ENCODE peak calls at places on chromosomes 11 and 22, in six cellular contexts. P, G, Q, S, J and W are unnamed samples.

GRCh38 chr22:30265851-30266444 is 703 bp downstream of the OSM start:
- DNase-seq in P (no peak), G (peak; percentile 77), S (no peak), J (no peak), Q (no peak), W (peak; percentile 89)

GRCh38 chr22:30717331-30717921 is 22.8 kb downstream of the OSBP2 start:
- DNase-seq in S (no peak), Q (no peak), J (no peak), P (peak; percentile 90), G (no peak), W (no peak)

GRCh38 chr11:66045177-66045639 is 3.8 kb downstream of the GAL3ST3 start:
- DNase-seq in J (peak; percentile 67), Q (no peak), G (peak; percentile 82), P (peak; percentile 70), S (peak; percentile 95), W (peak; percentile 79)

GRCh38 chr11:112128483-112129121 is 35.3 kb downstream of the IL18 start:
- DNase-seq in Q (no peak), G (peak; percentile 70), J (peak; percentile 21), S (no peak), P (peak; percentile 85), W (no peak)

GRCh38 chr22:26740253-26740652 is 82.9 kb downstream of the MIAT start:
- DNase-seq in S (peak; percentile 31), P (no peak), Q (no peak), J (no peak), G (no peak), W (no peak)

GRCh38 chr11:2579315-2580060 is 120.3 kb downstream of the KCNQ1OT1 start:
- DNase-seq in Q (no peak), S (peak; percentile 32), P (no peak), J (peak; percentile 15), G (peak; percentile 34), W (no peak)

GRCh38 chr11:61898247-61898582 is 6.9 kb upstream of the FADS3 start:
- DNase-seq in S (no peak), Q (no peak), G (no peak), P (no peak), J (peak; percentile 40), W (no peak)

GRCh38 chr22:37313376-37314314 is 31.3 kb downstream of the CYTH4 start:
- DNase-seq in G (no peak), P (peak; percentile 21), J (no peak), Q (no peak), S (no peak), W (no peak)

GRCh38 chr22:47645450-47645914 is 883.0 kb downstream of the TBC1D22A start:
- DNase-seq in Q (no peak), J (no peak), G (no peak), S (no peak), P (no peak), W (no peak)

GRCh38 chr11:5007561-5007960 is 12.9 kb downstream of the OR51L1 start:
- DNase-seq in J (no peak), Q (no peak), P (no peak), S (no peak), G (no peak), W (no peak)

GRCh38 chr11:68961245-68961644 is 19.5 kb downstream of the MRGPRD start:
- DNase-seq in G (no peak), Q (no peak), S (no peak), J (no peak), P (no peak), W (no peak)

GRCh38 chr11:47215366-47215925 is 672 bp downstream of the DDB2 start:
- DNase-seq in Q (peak; percentile 32), S (peak; percentile 34), P (no peak), G (no peak), J (no peak), W (no peak)

GRCh38 chr11:11263238-11264030 is 89.6 kb downstream of the CSNK2A3 start:
- DNase-seq in P (peak; percentile 7), J (peak; percentile 65), S (no peak), Q (no peak), G (peak; percentile 65), W (no peak)

GRCh38 chr11:267491-267994 is 10.7 kb upstream of the NLRP6 start:
- DNase-seq in Q (peak; percentile 35), J (no peak), S (no peak), G (no peak), P (no peak), W (peak; percentile 75)

GRCh38 chr22:24514241-24515024 is 19.3 kb downstream of the UPB1 start:
- DNase-seq in J (no peak), S (no peak), G (no peak), Q (peak; percentile 68), P (no peak), W (no peak)

GRCh38 chr22:44996120-44996519 is 13.7 kb downstream of the PHF21B start:
- DNase-seq in Q (no peak), J (no peak), P (no peak), S (no peak), G (no peak), W (no peak)

GRCh38 chr11:43947003-43947500 is 4.6 kb downstream of the C11orf96 start:
- DNase-seq in P (peak; percentile 47), Q (no peak), J (peak; percentile 52), S (peak; percentile 58), G (peak; percentile 84), W (no peak)

GRCh38 chr22:46035742-46036557 is 59.0 kb upstream of the WNT7B start:
- DNase-seq in Q (peak; percentile 85), G (peak; percentile 100), S (peak; percentile 100), P (peak; percentile 98), J (peak; percentile 100), W (peak; percentile 99)

GRCh38 chr22:40592352-40593113 is 44.0 kb downstream of the MRTFA start:
- DNase-seq in J (no peak), P (no peak), Q (peak; percentile 64), G (no peak), S (no peak), W (peak; percentile 50)

GRCh38 chr11:10348650-10349280 is 43.9 kb downstream of the ADM start:
- DNase-seq in P (peak; percentile 84), G (no peak), J (no peak), S (no peak), Q (no peak), W (no peak)

GRCh38 chr11:288328-289144 is at the start of gene PGGHG:
- DNase-seq in G (peak; percentile 87), P (no peak), Q (no peak), S (peak; percentile 74), J (peak; percentile 25), W (no peak)

GRCh38 chr22:21450858-21451331 is 16.3 kb upstream of the TMEM191C start:
- DNase-seq in G (peak; percentile 24), P (no peak), S (no peak), J (no peak), Q (no peak), W (no peak)

GRCh38 chr22:43854151-43854785 is 8.0 kb downstream of the SULT4A1 start:
- DNase-seq in J (no peak), G (peak; percentile 8), Q (no peak), P (no peak), S (no peak), W (no peak)

GRCh38 chr11:121323208-121323607 is 30.6 kb downstream of the SC5D start:
- DNase-seq in J (no peak), G (no peak), S (peak; percentile 56), Q (no peak), P (no peak), W (no peak)
- TF ChIP-seq CTCF in J (no peak), G (no peak), S (peak; percentile 24), Q (no peak), P (no peak), W (no peak)

GRCh38 chr22:39515266-39516050 is 4.9 kb upstream of the ATF4 start:
- DNase-seq in S (no peak), J (no peak), P (no peak), Q (no peak), G (no peak), W (no peak)
- H3K36me3 ChIP-seq in S (no peaks in the 10 kb centered on the region), J (no peaks in the 10 kb centered on the region), P (peaks cover 39% of the 10 kb centered on the region), Q (peaks cover 30% of the 10 kb centered on the region), G (peaks cover 64% of the 10 kb centered on the region), W (peaks cover 34% of the 10 kb centered on the region)

DNA sequence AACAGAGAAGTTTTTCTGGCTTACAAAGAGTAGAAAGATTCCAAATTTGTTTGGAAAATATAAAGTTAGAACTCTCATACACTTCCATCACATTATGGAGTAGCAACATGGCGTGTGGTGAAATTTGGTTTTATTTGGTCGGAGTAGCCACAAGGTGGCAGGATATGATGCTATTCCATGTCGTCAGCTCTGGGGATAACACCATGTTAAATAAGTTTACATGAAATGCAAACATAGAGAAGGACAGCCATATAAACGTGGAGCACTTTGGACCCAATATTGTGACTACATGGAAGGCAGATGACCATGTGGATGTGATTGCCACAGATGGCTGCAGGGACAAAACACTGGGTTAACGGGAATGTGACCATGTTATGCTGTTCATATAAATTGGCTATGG is 21.1 kb downstream of the OR5M11 start:
- DNase-seq in S (peak; percentile 24), Q (no peak), J (no peak), P (no peak), G (no peak), W (no peak)
- TF ChIP-seq CTCF in S (peak; percentile 61), Q (peak; percentile 33), J (no peak), P (no peak), G (no peak), W (no peak)

GRCh38 chr11:86279713-86280112 is 22.3 kb upstream of the HIKESHI start:
- DNase-seq in S (no peak), G (no peak), P (no peak), J (no peak), Q (no peak), W (no peak)
- H3K36me3 ChIP-seq in S (peaks cover 24% of the 10 kb centered on the region), G (peaks cover 43% of the 10 kb centered on the region), P (peaks cover 5% of the 10 kb centered on the region), J (no peaks in the 10 kb centered on the region), Q (peaks cover 7% of the 10 kb centered on the region), W (peaks cover 10% of the 10 kb centered on the region)

DNA sequence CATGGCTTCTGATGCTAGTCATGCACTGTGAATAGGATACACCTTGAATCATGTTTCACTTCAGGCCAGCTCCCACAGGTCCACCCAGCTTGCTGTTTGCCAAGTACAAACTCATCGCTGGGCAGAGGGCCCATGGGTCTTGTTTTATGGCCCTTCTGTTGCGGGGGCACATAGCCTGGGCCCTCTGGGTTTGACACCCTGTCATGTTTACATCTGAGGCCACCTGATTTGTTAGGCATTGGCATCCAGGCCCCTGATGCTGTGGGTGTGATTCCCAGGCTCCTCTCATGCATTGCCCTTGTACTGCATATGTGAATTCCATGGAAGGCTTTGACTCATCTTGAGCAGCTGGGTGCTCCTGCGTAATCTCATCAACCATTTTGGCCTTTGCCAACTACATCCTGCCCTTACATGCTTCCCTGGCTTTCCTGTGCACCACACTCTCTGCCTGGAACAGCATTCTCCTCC is 32.6 kb downstream of the PPFIBP2 start:
- DNase-seq in G (no peak), Q (no peak), S (no peak), J (peak; percentile 24), P (peak; percentile 12), W (no peak)
- TF ChIP-seq CTCF in G (no peak), Q (no peak), S (no peak), J (no peak), P (no peak), W (no peak)